ENCODE peak calls at places on chromosomes 2 and 18, in five cellular contexts. W is Karpas-422, Y is NCI-H1105, O is GM10248, D is ACHN. U is an unnamed sample.

GRCh38 chr18:22324191-22325131 is 93.3 kb downstream of the CTAGE1 start:
- DNase-seq in D (no peak), Y (no peak), O (no peak), W (no peak), U (no peak)

GRCh38 chr2:6977095-6977777 is 60.0 kb downstream of the RNF144A start:
- DNase-seq in D (no peak), Y (no peak), O (no peak), W (no peak), U (no peak)

GRCh38 chr2:28348149-28348567 is 44.5 kb upstream of the FOSL2 start:
- DNase-seq in D (no peak), W (no peak), Y (no peak), O (no peak), U (no peak)

GRCh38 chr2:34423301-34423700 is 824.2 kb upstream of the FAM98A start:
- DNase-seq in O (no peak), D (no peak), W (no peak), Y (no peak), U (no peak)

GRCh38 chr2:67566958-67567635 is 170.0 kb downstream of the ETAA1 start:
- DNase-seq in Y (no peak), W (no peak), O (no peak), D (no peak), U (no peak)

GRCh38 chr18:50158866-50159653 is 35.9 kb downstream of the MYO5B start:
- DNase-seq in O (no peak), D (no peak), Y (peak), W (no peak), U (no peak)

GRCh38 chr2:68172990-68173715 is 15.5 kb downstream of the PNO1 start:
- DNase-seq in D (no peak), W (peak), Y (no peak), O (no peak), U (no peak)

GRCh38 chr18:48740846-48741485 is 202.1 kb downstream of the CTIF start:
- DNase-seq in O (no peak), D (no peak), W (no peak), Y (no peak), U (no peak)

GRCh38 chr18:79512461-79513380 is 117.0 kb downstream of the NFATC1 start:
- DNase-seq in O (no peak), Y (no peak), W (no peak), D (no peak), U (no peak)

GRCh38 chr18:11721720-11722119 is 32.7 kb downstream of the GNAL start:
- DNase-seq in W (no peak), Y (no peak), O (no peak), D (no peak), U (no peak)

GRCh38 chr2:70793450-70793849 is 3.0 kb upstream of the FIGLA start:
- DNase-seq in Y (no peak), O (no peak), D (no peak), W (no peak), U (no peak)

GRCh38 chr2:146004470-146004869 is 1484.6 kb upstream of the ZEB2 start:
- DNase-seq in O (no peak), W (no peak), Y (no peak), D (no peak), U (no peak)

GRCh38 chr2:24492283-24493272 is 1.5 kb downstream of the NCOA1 start:
- DNase-seq in D (peak), O (no peak), Y (no peak), W (no peak), U (no peak)

GRCh38 chr18:52694804-52695203 is 354.8 kb downstream of the DCC start:
- DNase-seq in W (peak), O (no peak), Y (no peak), D (peak), U (no peak)

GRCh38 chr2:128308889-128309288 is 9.8 kb downstream of the HS6ST1 start:
- DNase-seq in O (no peak), D (no peak), W (no peak), Y (no peak), U (no peak)